ENCODE peak calls at places on chromosome 21, in six cellular contexts. S is neuronal stem cell, H is IMR-90, J is H9, Y is H1, A is trophoblast cell. E is an unnamed sample.

GRCh38 chr21:28257276-28257675 is 735.4 kb downstream of the LTN1 start:
- DNase-seq in S (no peak), A (no peak), H (no peak), Y (no peak), J (no peak), E (peak; percentile 45)

GRCh38 chr21:40422851-40423635 is 423.9 kb downstream of the DSCAM start:
- DNase-seq in Y (no peak), H (no peak), A (peak; percentile 22), J (no peak), S (no peak), E (no peak)

GRCh38 chr21:41610042-41610839 is 102.3 kb upstream of the TMPRSS2 start:
- DNase-seq in Y (no peak), J (peak; percentile 78), H (peak; percentile 64), S (no peak), A (peak; percentile 79), E (peak; percentile 36)

GRCh38 chr21:31203371-31204054 is 140.5 kb downstream of the TIAM1 start:
- DNase-seq in A (no peak), Y (no peak), H (peak; percentile 40), J (no peak), S (no peak), E (no peak)

GRCh38 chr21:42376338-42376982 is 10.1 kb upstream of the TFF1 start:
- DNase-seq in Y (no peak), S (no peak), J (peak; percentile 53), A (no peak), H (no peak), E (no peak)

GRCh38 chr21:23394458-23394857 is 2212.8 kb downstream of the MRPL39 start:
- DNase-seq in A (no peak), S (no peak), Y (no peak), J (no peak), H (no peak), E (no peak)

GRCh38 chr21:42032968-42033367 is 22.8 kb upstream of the ZBTB21 start:
- DNase-seq in A (no peak), S (no peak), J (no peak), Y (no peak), H (no peak), E (no peak)

GRCh38 chr21:31476551-31477120 is 132.6 kb upstream of the TIAM1 start:
- DNase-seq in A (no peak), H (no peak), Y (no peak), S (no peak), J (no peak), E (peak; percentile 1)

GRCh38 chr21:42781150-42781980 is 98.0 kb downstream of the WDR4 start:
- DNase-seq in S (no peak), H (no peak), J (peak; percentile 77), A (peak; percentile 23), Y (no peak), E (peak; percentile 43)

GRCh38 chr21:29520146-29520545 is 221.4 kb downstream of the BACH1 start:
- DNase-seq in A (no peak), H (no peak), Y (no peak), J (no peak), S (no peak), E (no peak)

GRCh38 chr21:36178349-36178748 is 21.7 kb downstream of the DOP1B start:
- DNase-seq in Y (no peak), A (peak; percentile 67), J (no peak), H (no peak), S (no peak), E (no peak)

GRCh38 chr21:44070391-44070790 is 36.8 kb upstream of the PWP2 start:
- DNase-seq in Y (no peak), H (no peak), J (no peak), S (no peak), A (no peak), E (no peak)

GRCh38 chr21:43728467-43729390 is 9.8 kb downstream of the PDXK start:
- DNase-seq in H (peak; percentile 98), S (peak; percentile 71), Y (peak; percentile 54), A (peak; percentile 90), J (peak; percentile 87), E (peak; percentile 99)

GRCh38 chr21:46431884-46432488 is 26.7 kb upstream of the DIP2A start:
- DNase-seq in J (no peak), Y (no peak), H (no peak), A (no peak), S (no peak), E (no peak)

GRCh38 chr21:27023186-27023585 is 56.3 kb upstream of the ADAMTS5 start:
- DNase-seq in H (no peak), S (no peak), Y (no peak), A (peak; percentile 56), J (no peak), E (no peak)

GRCh38 chr21:25400427-25400826 is 206.9 kb downstream of the MRPL39 start:
- DNase-seq in A (no peak), Y (no peak), H (no peak), S (no peak), J (no peak), E (no peak)

GRCh38 chr21:14548751-14549150 is 2.6 kb upstream of the SAMSN1 start:
- DNase-seq in Y (no peak), H (no peak), A (peak; percentile 98), J (no peak), S (no peak), E (no peak)

GRCh38 chr21:42595281-42596187 is 57.9 kb upstream of the PDE9A start:
- DNase-seq in Y (no peak), S (no peak), A (no peak), H (no peak), J (no peak), E (no peak)

GRCh38 chr21:26366781-26367180 is 196.2 kb upstream of the APP start:
- DNase-seq in S (no peak), Y (no peak), H (no peak), A (no peak), J (no peak), E (peak; percentile 6)

GRCh38 chr21:26136686-26137085 is 33.9 kb downstream of the APP start:
- DNase-seq in J (no peak), H (no peak), Y (no peak), S (no peak), A (no peak), E (no peak)

GRCh38 chr21:43697758-43698643 is 20.9 kb upstream of the PDXK start:
- DNase-seq in Y (no peak), A (no peak), H (peak; percentile 21), S (no peak), J (no peak), E (peak; percentile 41)

GRCh38 chr21:39215078-39215477 is 31.8 kb upstream of the PSMG1 start:
- DNase-seq in A (no peak), S (no peak), H (no peak), Y (no peak), J (no peak), E (no peak)

GRCh38 chr21:39217356-39218081 is 34.3 kb upstream of the PSMG1 start:
- DNase-seq in H (no peak), A (no peak), S (no peak), J (no peak), Y (no peak), E (no peak)

GRCh38 chr21:39220150-39220549 is 36.9 kb upstream of the PSMG1 start:
- DNase-seq in J (no peak), H (no peak), S (no peak), Y (no peak), A (no peak), E (no peak)

GRCh38 chr21:39216290-39216689 is 33.0 kb upstream of the PSMG1 start:
- DNase-seq in J (no peak), S (no peak), Y (no peak), A (no peak), H (no peak), E (no peak)

GRCh38 chr21:39218082-39218409 is 34.8 kb upstream of the PSMG1 start:
- DNase-seq in S (no peak), J (no peak), H (no peak), A (no peak), Y (no peak), E (no peak)
- H2BK120ac ChIP-seq in S (no peak overlapping the region), J (no peak overlapping the region), H (no peak overlapping the region), A (no peak overlapping the region), Y (no peak overlapping the region), E (no peak overlapping the region)

GRCh38 chr21:39000496-39000895 is 182.8 kb downstream of the PSMG1 start:
- DNase-seq in Y (no peak), J (no peak), A (peak; percentile 31), H (peak; percentile 46), S (no peak), E (peak; percentile 18)

GRCh38 chr21:38997051-38997450 is 186.2 kb downstream of the PSMG1 start:
- DNase-seq in J (no peak), A (no peak), S (no peak), Y (no peak), H (no peak), E (no peak)

GRCh38 chr21:38997756-38998155 is 185.5 kb downstream of the PSMG1 start:
- DNase-seq in S (no peak), H (no peak), J (no peak), Y (no peak), A (no peak), E (no peak)

GRCh38 chr21:39001341-39001740 is 181.9 kb downstream of the PSMG1 start:
- DNase-seq in A (no peak), Y (no peak), S (no peak), J (no peak), H (peak; percentile 39), E (no peak)

GRCh38 chr21:38999148-38999547 is 184.1 kb downstream of the PSMG1 start:
- DNase-seq in Y (no peak), A (no peak), H (peak; percentile 64), S (no peak), J (no peak), E (peak; percentile 48)
- H3K14ac ChIP-seq in Y (no peak overlapping the region), A (no peak overlapping the region), H (peak overlapping the region; percentile 31), S (no peak overlapping the region), J (no peak overlapping the region), E (no peak overlapping the region)

DNA sequence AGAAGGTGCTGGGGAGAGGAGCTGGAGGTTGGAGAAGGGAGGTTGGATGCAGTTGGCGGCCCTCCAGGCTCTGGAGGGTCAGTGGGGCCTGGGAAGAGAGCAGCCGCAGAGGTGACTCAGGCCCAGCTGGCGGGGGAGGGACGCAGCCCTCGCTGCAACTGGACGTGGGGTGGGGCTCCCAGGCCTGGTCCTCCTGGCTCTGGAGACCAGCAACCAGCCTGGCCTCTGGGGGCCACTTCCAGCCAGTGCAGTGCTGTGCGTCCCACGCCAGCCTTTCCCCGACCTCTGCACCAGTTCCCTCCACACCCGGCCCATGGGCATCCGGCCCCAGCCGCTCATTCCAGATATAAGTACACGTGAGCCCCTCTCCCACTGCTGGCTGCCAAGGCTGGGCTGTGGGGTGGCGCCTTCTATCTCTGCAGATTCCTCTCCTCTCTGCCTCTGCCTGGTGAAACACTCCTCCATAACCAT is 38.0 kb upstream of the COL18A1 start:
- DNase-seq in H (peak; percentile 98), A (no peak), J (no peak), S (no peak), Y (no peak), E (peak; percentile 98)
- H2BK120ac ChIP-seq in H (peak overlapping the region; percentile 99), A (peak overlapping the region; percentile 77), J (no peak overlapping the region), S (no peak overlapping the region), Y (no peak overlapping the region), E (peak overlapping the region; percentile 95)

GRCh38 chr21:37702241-37702640 is 214.0 kb downstream of the KCNJ6 start:
- DNase-seq in H (no peak), Y (no peak), S (no peak), A (peak; percentile 89), J (no peak), E (no peak)

GRCh38 chr21:37699024-37699770 is 217.1 kb downstream of the KCNJ6 start:
- DNase-seq in J (no peak), S (no peak), A (no peak), H (no peak), Y (no peak), E (no peak)

GRCh38 chr21:37695111-37695510 is 221.1 kb downstream of the KCNJ6 start:
- DNase-seq in H (no peak), A (no peak), J (no peak), S (no peak), Y (no peak), E (no peak)

GRCh38 chr21:37700641-37701202 is 215.5 kb downstream of the KCNJ6 start:
- DNase-seq in S (peak; percentile 60), Y (peak; percentile 33), H (peak; percentile 84), A (peak; percentile 73), J (peak; percentile 67), E (peak; percentile 88)

GRCh38 chr21:37696936-37697335 is 219.3 kb downstream of the KCNJ6 start:
- DNase-seq in Y (no peak), A (no peak), H (no peak), J (no peak), S (no peak), E (no peak)
- H3K14ac ChIP-seq in Y (no peak overlapping the region), A (no peak overlapping the region), H (no peak overlapping the region), J (no peak overlapping the region), S (no peak overlapping the region), E (no peak overlapping the region)

E was measured in mesenchymal stem cell.